ENCODE peak calls at places on chromosomes 3 and 15, in six cellular contexts. T is lower lobe of right lung, V is brain microvascular endothelial cell, E is AG04450, L is left ventricle myocardium inferior, K is aorta. R is an unnamed sample.
A peak's percentile ranks its signal among the peaks of the same experiment; 100 is the strongest.

GRCh38 chr15:66608159-66608558 is 42.4 kb upstream of the LCTL start:
- DNase-seq in V (no peak), K (no peak), T (no peak), E (no peak), L (no peak), R (no peak)

GRCh38 chr3:107979538-107979937 is 111.3 kb downstream of the CD47 start:
- DNase-seq in E (no peak), T (no peak), K (no peak), L (no peak), V (no peak), R (no peak)

GRCh38 chr3:16883057-16883725 is 1.6 kb upstream of the PLCL2 start:
- DNase-seq in E (no peak), V (no peak), L (no peak), K (no peak), T (peak; percentile 44), R (no peak)

GRCh38 chr15:74128785-74129350 is 1.5 kb upstream of the ISLR2 start:
- DNase-seq in L (no peak), K (no peak), E (no peak), T (no peak), V (no peak), R (no peak)

GRCh38 chr15:57485869-57486268 is 105.8 kb upstream of the MYZAP start:
- DNase-seq in V (peak; percentile 78), L (no peak), E (peak; percentile 47), K (peak; percentile 86), T (peak; percentile 72), R (no peak)

GRCh38 chr15:52943746-52944145 is 153.6 kb upstream of the ONECUT1 start:
- DNase-seq in T (no peak), K (no peak), L (no peak), V (no peak), E (no peak), R (no peak)

GRCh38 chr15:58545307-58546065 is 113.7 kb downstream of the LIPC start:
- DNase-seq in K (no peak), T (no peak), E (no peak), V (peak; percentile 78), L (no peak), R (no peak)

GRCh38 chr15:79872358-79873017 is 24.3 kb downstream of the MTHFS start:
- DNase-seq in L (no peak), K (no peak), T (peak; percentile 46), E (no peak), V (peak; percentile 78), R (no peak)

GRCh38 chr15:68227806-68228142 is 1.8 kb downstream of the CLN6 start:
- DNase-seq in V (no peak), T (no peak), E (no peak), K (peak; percentile 68), L (no peak), R (no peak)

GRCh38 chr3:136512391-136512790 is 239.8 kb downstream of the STAG1 start:
- DNase-seq in V (no peak), T (no peak), E (peak; percentile 20), K (no peak), L (no peak), R (no peak)

GRCh38 chr15:62119224-62119925 is 45.7 kb downstream of the C2CD4B start:
- DNase-seq in L (no peak), V (peak; percentile 92), E (peak; percentile 78), T (no peak), K (no peak), R (no peak)

GRCh38 chr15:77312523-77312922 is 107.4 kb downstream of the PEAK1 start:
- DNase-seq in K (no peak), E (no peak), L (no peak), V (no peak), T (no peak), R (no peak)

GRCh38 chr3:48434591-48435222 is 4.8 kb upstream of the PLXNB1 start:
- DNase-seq in T (no peak), K (no peak), V (no peak), E (no peak), L (no peak), R (no peak)

GRCh38 chr3:107142786-107143185 is 234.5 kb upstream of the CCDC54 start:
- DNase-seq in L (no peak), E (no peak), T (no peak), V (no peak), K (no peak), R (no peak)

GRCh38 chr3:171614318-171614967 is 154.2 kb upstream of the TNIK start:
- DNase-seq in T (no peak), E (no peak), K (peak; percentile 73), L (no peak), V (peak; percentile 64), R (peak; percentile 16)

GRCh38 chr15:41544650-41545015 is 576 bp upstream of the RPAP1 start:
- DNase-seq in K (no peak), L (peak; percentile 33), T (peak; percentile 89), V (no peak), E (no peak), R (no peak)

GRCh38 chr15:52067545-52067926 is 45.0 kb downstream of the BCL2L10 start:
- DNase-seq in K (no peak), V (no peak), L (no peak), T (no peak), E (no peak), R (no peak)

GRCh38 chr15:63402498-63403253 is 21.0 kb upstream of the CA12 start:
- DNase-seq in E (no peak), T (no peak), V (peak; percentile 24), K (no peak), L (no peak), R (no peak)

GRCh38 chr15:74954515-74954914 is 2.1 kb downstream of the RPP25 start:
- DNase-seq in E (peak; percentile 23), K (no peak), T (no peak), L (peak; percentile 37), V (peak; percentile 89), R (no peak)

GRCh38 chr15:63185206-63185605 is 4.2 kb upstream of the RAB8B start:
- DNase-seq in T (no peak), L (no peak), K (no peak), V (no peak), E (no peak), R (no peak)

GRCh38 chr15:76588811-76589747 is 252.5 kb downstream of the ISL2 start:
- DNase-seq in V (no peak), K (no peak), T (no peak), E (no peak), L (no peak), R (no peak)

GRCh38 chr3:52461874-52462273 is 6.5 kb downstream of the NISCH start:
- DNase-seq in E (no peak), K (no peak), L (no peak), T (no peak), V (no peak), R (no peak)

GRCh38 chr15:67838789-67839332 is 984 bp downstream of the RNU6-1 start:
- DNase-seq in K (peak; percentile 90), L (peak; percentile 50), V (no peak), T (peak; percentile 86), E (no peak), R (no peak)

DNA sequence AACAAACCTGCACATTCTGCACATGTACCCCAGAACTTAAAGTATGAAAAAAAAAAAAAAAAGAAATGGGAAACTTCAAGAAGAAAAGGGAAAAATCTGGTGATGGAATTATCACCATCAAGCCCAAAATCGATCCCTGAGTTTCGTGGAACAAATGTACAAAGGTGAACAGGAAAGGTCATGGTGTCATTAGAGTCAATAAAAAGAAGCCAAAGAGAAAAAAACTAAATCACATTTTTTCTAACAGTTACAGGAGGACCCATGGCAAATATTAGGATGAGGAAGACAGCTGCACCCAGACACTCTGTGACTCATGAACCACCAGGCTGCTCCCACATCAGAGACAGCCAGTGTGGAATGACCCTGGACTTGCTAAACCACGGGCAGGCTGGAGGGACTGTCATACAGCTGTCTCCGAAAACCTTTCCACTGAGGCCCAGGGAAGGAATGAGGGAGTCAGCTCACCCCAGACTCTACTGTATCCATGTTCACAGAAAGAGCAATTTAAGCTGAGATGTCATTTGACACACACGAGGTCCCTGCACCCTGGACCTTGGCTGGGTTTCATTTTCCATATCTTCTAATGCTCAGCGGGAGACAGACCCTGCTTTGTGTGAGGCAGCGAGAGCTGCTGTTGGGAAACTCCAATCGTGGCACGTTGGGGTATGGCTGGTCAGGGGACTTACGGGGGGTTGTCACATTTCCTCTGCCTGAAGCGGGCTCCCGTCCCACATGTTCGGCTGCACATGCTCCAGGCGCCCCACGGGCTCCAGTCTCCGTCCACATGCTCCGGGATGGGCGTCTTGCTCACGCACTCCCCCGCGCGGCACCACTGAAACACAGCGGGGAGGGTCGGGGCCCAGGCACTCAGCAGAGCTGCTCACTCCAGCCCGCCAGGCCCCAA is 210.2 kb downstream of the ADAMTS17 start:
- DNase-seq in E (no peak), T (peak; percentile 62), L (peak; percentile 68), V (peak; percentile 58), K (peak; percentile 82), R (no peak)
- H3K4me3 ChIP-seq in E (peak overlapping the region; percentile 51), T (peak overlapping the region; percentile 38), L (peak overlapping the region; percentile 43), V (peak overlapping the region; percentile 45), K (no peak overlapping the region), R (no peak overlapping the region)

GRCh38 chr15:32936283-32936918 is 218.6 kb downstream of the GREM1 start:
- DNase-seq in L (no peak), K (no peak), E (no peak), V (peak; percentile 50), T (no peak), R (no peak)

GRCh38 chr15:32935139-32935538 is 217.3 kb downstream of the GREM1 start:
- DNase-seq in E (no peak), L (no peak), V (no peak), T (no peak), K (no peak), R (no peak)

GRCh38 chr15:32928876-32929275 is 211.1 kb downstream of the GREM1 start:
- DNase-seq in T (no peak), E (no peak), V (no peak), K (no peak), L (no peak), R (no peak)

DNA sequence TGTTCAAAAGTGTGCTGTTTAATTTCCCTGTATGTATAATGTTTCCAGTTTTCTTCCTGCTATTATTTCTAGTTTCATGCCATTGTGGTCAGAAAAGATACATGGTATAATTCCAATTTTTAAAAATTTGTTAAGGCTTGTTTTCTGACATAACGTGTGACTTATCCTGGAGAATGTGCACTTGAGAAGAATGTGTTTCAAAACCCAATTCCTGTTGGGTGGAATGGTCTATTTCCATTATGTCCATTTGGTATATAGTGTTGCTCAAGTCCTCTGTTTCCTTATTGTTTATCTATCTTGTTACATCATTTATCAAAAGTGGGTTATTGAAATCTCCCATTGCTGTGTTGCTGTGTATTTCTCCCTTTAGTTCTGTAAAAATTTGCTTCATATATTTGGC is 215.4 kb downstream of the GREM1 start:
- DNase-seq in L (no peak), K (no peak), T (no peak), V (no peak), E (no peak), R (no peak)
- H3K27ac ChIP-seq in L (no peak overlapping the region), K (no peak overlapping the region), T (no peak overlapping the region), V (no peak overlapping the region), E (no peak overlapping the region), R (no peak overlapping the region)

GRCh38 chr3:114673481-114673880 is 379.7 kb downstream of the TIGIT start:
- DNase-seq in L (no peak), E (no peak), K (no peak), T (no peak), V (no peak), R (no peak)
- H3K4me3 ChIP-seq in L (no peak overlapping the region), E (no peak overlapping the region), K (no peak overlapping the region), T (no peak overlapping the region), V (no peak overlapping the region), R (no peak overlapping the region)

DNA sequence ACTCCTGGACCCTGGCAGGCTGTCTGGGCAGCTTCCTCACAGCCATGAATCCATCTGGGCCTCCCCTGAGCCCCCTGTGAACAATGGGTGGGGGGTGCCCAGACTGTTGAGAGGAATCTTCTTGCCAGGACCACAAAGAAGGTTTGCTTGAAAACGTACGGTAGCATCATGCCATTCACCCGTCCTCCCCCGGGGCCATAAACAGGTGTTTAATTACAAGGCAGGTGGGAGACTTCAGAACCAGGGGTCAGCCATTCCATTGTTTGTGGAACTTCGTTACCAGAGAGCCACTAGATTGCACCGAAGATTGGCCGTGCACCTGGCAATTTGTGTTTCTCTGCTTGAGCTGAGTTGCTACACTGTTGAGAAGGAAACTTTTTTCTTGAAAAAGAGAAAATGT is 104.0 kb upstream of the UBE2E1 start:
- DNase-seq in V (no peak), L (no peak), K (no peak), E (no peak), T (no peak), R (no peak)
- H3K27ac ChIP-seq in V (no peak overlapping the region), L (no peak overlapping the region), K (no peak overlapping the region), E (no peak overlapping the region), T (no peak overlapping the region), R (no peak overlapping the region)